ENCODE peak calls at places on chromosomes 3 and 15, in seven cellular contexts. Q is astrocyte of the spinal cord, K is DMS53, F is astrocyte of the cerebellum, A is NCI-H460, Z is NCI-H345, C is fibroblast of lung. D is an unnamed sample.

GRCh38 chr15:68279779-68280745 is 2.5 kb downstream of the FEM1B start:
- DNase-seq in Q (no peak), K (no peak), F (no peak), A (no peak), Z (no peak), C (no peak), D (no peak)

GRCh38 chr3:62551556-62551955 is 178.2 kb upstream of the FEZF2 start:
- DNase-seq in Q (no peak), K (no peak), F (no peak), A (no peak), Z (no peak), C (no peak), D (no peak)

GRCh38 chr3:31531465-31531991 is 1.2 kb upstream of the STT3B start:
- DNase-seq in Q (no peak), K (peak), F (no peak), A (no peak), Z (no peak), C (no peak), D (no peak)

GRCh38 chr3:75101329-75102147 is 487.1 kb upstream of the CNTN3 start:
- DNase-seq in Q (no peak), K (no peak), F (no peak), A (no peak), Z (no peak), C (no peak), D (peak)

GRCh38 chr3:173066044-173066679 is 74.9 kb downstream of the SPATA16 start:
- DNase-seq in Q (peak), K (no peak), F (peak), A (no peak), Z (no peak), C (peak), D (no peak)

GRCh38 chr3:123092243-123092642 is 25.4 kb downstream of the PDIA5 start:
- DNase-seq in Q (no peak), K (no peak), F (no peak), A (no peak), Z (no peak), C (no peak), D (no peak)

GRCh38 chr3:143855183-143855582 is 6.9 kb upstream of the SLC9A9 start:
- DNase-seq in Q (no peak), K (no peak), F (no peak), A (no peak), Z (no peak), C (no peak), D (no peak)

GRCh38 chr15:52179278-52180195 is 11.7 kb downstream of the GNB5 start:
- DNase-seq in Q (peak), K (peak), F (peak), A (peak), Z (peak), C (peak), D (peak)

GRCh38 chr3:111999924-112000835 is 1.5 kb downstream of the TAGLN3 start:
- DNase-seq in Q (no peak), K (no peak), F (no peak), A (no peak), Z (peak), C (no peak), D (no peak)

GRCh38 chr15:89963301-89964288 is 37.5 kb upstream of the ZNF710 start:
- DNase-seq in Q (no peak), K (no peak), F (no peak), A (no peak), Z (no peak), C (no peak), D (no peak)

GRCh38 chr15:74787251-74788041 is 5.6 kb downstream of the CSK start:
- DNase-seq in Q (peak), K (peak), F (peak), A (peak), Z (no peak), C (peak), D (peak)

GRCh38 chr3:56976666-56977560 is 83.6 kb upstream of the SPATA12 start:
- DNase-seq in Q (peak), K (no peak), F (no peak), A (no peak), Z (peak), C (peak), D (no peak)

GRCh38 chr15:72907733-72908132 is 124.2 kb upstream of the ADPGK start:
- DNase-seq in Q (no peak), K (no peak), F (no peak), A (no peak), Z (no peak), C (no peak), D (no peak)

GRCh38 chr3:60079076-60079475 is 1029.3 kb upstream of the CFAP20DC start:
- DNase-seq in Q (no peak), K (no peak), F (no peak), A (no peak), Z (no peak), C (no peak), D (no peak)

GRCh38 chr3:51942603-51943450 is 664 bp downstream of the PARP3 start:
- DNase-seq in Q (peak), K (peak), F (no peak), A (peak), Z (no peak), C (peak), D (peak)

GRCh38 chr3:172938788-172939187 is 188.3 kb downstream of the ECT2 start:
- DNase-seq in Q (no peak), K (no peak), F (no peak), A (no peak), Z (no peak), C (no peak), D (no peak)

GRCh38 chr3:134357914-134358811 is 16.1 kb downstream of the AMOTL2 start:
- DNase-seq in Q (peak), K (peak), F (peak), A (peak), Z (no peak), C (peak), D (peak)